ENCODE peak calls at places on chromosomes 6 and 20, in six cellular contexts. Q is trophoblast cell, O is mesenchymal stem cell, P is AG09309, T is endodermal cell, B is mucosa of descending colon. K is an unnamed sample.

GRCh38 chr20:45911486-45912343 is at the start of gene PLTP:
- DNase-seq in Q (no peak), O (peak), P (no peak), T (peak), B (peak), K (peak)

GRCh38 chr20:57055345-57055744 is 211.1 kb downstream of the BMP7 start:
- DNase-seq in Q (no peak), O (no peak), P (no peak), T (no peak), B (no peak), K (no peak)

GRCh38 chr6:166775180-166775922 is 148.3 kb upstream of the RPS6KA2 start:
- DNase-seq in Q (peak), O (peak), P (peak), T (peak), B (no peak), K (no peak)

GRCh38 chr6:38279423-38279822 is 360.3 kb downstream of the BTBD9 start:
- DNase-seq in Q (no peak), O (no peak), P (no peak), T (no peak), B (no peak), K (no peak)

GRCh38 chr6:44190712-44191111 is 26.0 kb upstream of the MYMX start:
- DNase-seq in Q (no peak), O (no peak), P (no peak), T (no peak), B (no peak), K (no peak)

GRCh38 chr6:33428891-33429744 is 9.3 kb downstream of the SYNGAP1 start:
- DNase-seq in Q (no peak), O (no peak), P (no peak), T (no peak), B (peak), K (no peak)

GRCh38 chr6:43454290-43455033 is 886 bp downstream of the DLK2 start:
- DNase-seq in Q (peak), O (peak), P (peak), T (peak), B (peak), K (peak)

GRCh38 chr6:27836783-27837635 is 75.2 kb downstream of the OR2B2 start:
- DNase-seq in Q (peak), O (peak), P (peak), T (peak), B (peak), K (peak)

GRCh38 chr6:46263709-46264091 is 92.9 kb upstream of the ENPP5 start:
- DNase-seq in Q (no peak), O (peak), P (peak), T (no peak), B (no peak), K (no peak)